ENCODE peak calls at places on chromosomes 3 and 15, in seven cellular contexts. R is astrocyte of the spinal cord, E is cardiac fibroblast, M is mucosa of descending colon, Q is WERI-Rb-1, F is GM06990, H is glutamatergic neuron. T is an unnamed sample.

GRCh38 chr3:79767953-79768282 is at the start of gene ROBO1:
- DNase-seq in R (peak), E (no peak), M (no peak), Q (no peak), F (no peak), H (peak), T (no peak)

GRCh38 chr15:90035095-90035834 is 34.1 kb downstream of the ZNF710 start:
- DNase-seq in R (peak), E (peak), M (peak), Q (no peak), F (no peak), H (no peak), T (peak)

GRCh38 chr3:61954097-61954528 is 392.7 kb downstream of the PTPRG start:
- DNase-seq in R (peak), E (peak), M (no peak), Q (no peak), F (no peak), H (no peak), T (no peak)

GRCh38 chr3:55968331-55968730 is 481.2 kb upstream of the WNT5A start:
- DNase-seq in R (peak), E (no peak), M (no peak), Q (no peak), F (no peak), H (no peak), T (no peak)

GRCh38 chr3:12944413-12944812 is 103.0 kb upstream of the RPL32 start:
- DNase-seq in R (no peak), E (no peak), M (no peak), Q (no peak), F (no peak), H (peak), T (no peak)

GRCh38 chr15:34126522-34126921 is 24.6 kb downstream of the PGBD4 start:
- DNase-seq in R (no peak), E (no peak), M (no peak), Q (no peak), F (no peak), H (no peak), T (no peak)

GRCh38 chr15:29568840-29569532 is 253.3 kb downstream of the TJP1 start:
- DNase-seq in R (no peak), E (peak), M (peak), Q (peak), F (no peak), H (peak), T (no peak)

GRCh38 chr3:78022232-78022631 is 982.3 kb downstream of the ROBO2 start:
- DNase-seq in R (no peak), E (no peak), M (no peak), Q (no peak), F (no peak), H (no peak), T (no peak)

GRCh38 chr3:49937081-49937480 is 2.9 kb upstream of the RBM6 start:
- DNase-seq in R (no peak), E (no peak), M (no peak), Q (no peak), F (no peak), H (no peak), T (no peak)

GRCh38 chr3:25455316-25456232 is 27.5 kb downstream of the RARB start:
- DNase-seq in R (peak), E (peak), M (no peak), Q (no peak), F (no peak), H (peak), T (no peak)

GRCh38 chr15:78840661-78841060 is 29.4 kb upstream of the ADAMTS7 start:
- DNase-seq in R (no peak), E (no peak), M (no peak), Q (no peak), F (peak), H (no peak), T (no peak)

GRCh38 chr15:73518180-73518862 is 75.4 kb downstream of the REC114 start:
- DNase-seq in R (no peak), E (no peak), M (no peak), Q (no peak), F (no peak), H (no peak), T (no peak)

GRCh38 chr3:170840291-170840859 is 29.6 kb downstream of the RPL22L1 start:
- DNase-seq in R (peak), E (no peak), M (no peak), Q (no peak), F (no peak), H (no peak), T (no peak)

GRCh38 chr15:48681274-48681840 is 35.8 kb upstream of the FBN1 start:
- DNase-seq in R (peak), E (peak), M (no peak), Q (no peak), F (no peak), H (no peak), T (no peak)

GRCh38 chr3:188052229-188052965 is 101.6 kb upstream of the LPP start:
- DNase-seq in R (peak), E (peak), M (peak), Q (peak), F (no peak), H (no peak), T (no peak)

GRCh38 chr3:15899438-15899837 is 101.7 kb upstream of the ANKRD28 start:
- DNase-seq in R (peak), E (peak), M (no peak), Q (no peak), F (no peak), H (no peak), T (no peak)

GRCh38 chr3:16203031-16203430 is 28.6 kb downstream of the GALNT15 start:
- DNase-seq in R (peak), E (no peak), M (no peak), Q (no peak), F (no peak), H (no peak), T (no peak)

GRCh38 chr3:86175593-86175992 is 815.4 kb downstream of the VGLL3 start:
- DNase-seq in R (peak), E (no peak), M (no peak), Q (no peak), F (no peak), H (no peak), T (no peak)

GRCh38 chr3:82353281-82354171 is 592.1 kb upstream of the GBE1 start:
- DNase-seq in R (no peak), E (no peak), M (no peak), Q (no peak), F (no peak), H (no peak), T (no peak)

GRCh38 chr3:138328341-138328740 is 1.3 kb downstream of the NME9 start:
- DNase-seq in R (no peak), E (peak), M (no peak), Q (no peak), F (no peak), H (no peak), T (no peak)

GRCh38 chr3:139202226-139202958 is 141.4 kb upstream of the MRPS22 start:
- DNase-seq in R (no peak), E (no peak), M (peak), Q (peak), F (peak), H (peak), T (no peak)

GRCh38 chr15:85089929-85090597 is 108.4 kb downstream of the PDE8A start:
- DNase-seq in R (no peak), E (no peak), M (no peak), Q (no peak), F (no peak), H (no peak), T (no peak)

GRCh38 chr15:52728899-52729298 is 49.7 kb upstream of the ATOSA start:
- DNase-seq in R (peak), E (peak), M (no peak), Q (no peak), F (no peak), H (no peak), T (no peak)

GRCh38 chr3:8885806-8886205 is 77.5 kb downstream of the RAD18 start:
- DNase-seq in R (no peak), E (peak), M (no peak), Q (no peak), F (no peak), H (no peak), T (no peak)

GRCh38 chr3:181719298-181719859 is 7.7 kb downstream of the SOX2 start:
- DNase-seq in R (peak), E (no peak), M (no peak), Q (no peak), F (peak), H (no peak), T (no peak)

GRCh38 chr3:110248666-110249065 is 823.0 kb upstream of the NECTIN3 start:
- DNase-seq in R (peak), E (no peak), M (no peak), Q (no peak), F (no peak), H (no peak), T (no peak)

GRCh38 chr15:100090411-100090810 is 251.4 kb downstream of the ADAMTS17 start:
- DNase-seq in R (no peak), E (no peak), M (no peak), Q (no peak), F (no peak), H (no peak), T (no peak)
- TF ChIP-seq CTCF in R (no peak), E (no peak), M (no peak), Q (no peak), F (no peak), H (no peak), T (no peak)

GRCh38 chr3:158539414-158540014 is 31.5 kb upstream of the MLF1 start:
- DNase-seq in R (peak), E (peak), M (no peak), Q (peak), F (peak), H (no peak), T (no peak)
- TF ChIP-seq CTCF in R (peak), E (peak), M (no peak), Q (no peak), F (peak), H (peak), T (peak)

GRCh38 chr15:44144193-44144592 is 50.9 kb downstream of the FRMD5 start:
- DNase-seq in R (no peak), E (no peak), M (no peak), Q (no peak), F (no peak), H (no peak), T (no peak)
- TF ChIP-seq CTCF in R (no peak), E (no peak), M (no peak), Q (no peak), F (no peak), H (no peak), T (no peak)

GRCh38 chr3:97950360-97950759 is 21.9 kb downstream of the RIOX2 start:
- DNase-seq in R (no peak), E (no peak), M (no peak), Q (no peak), F (no peak), H (no peak), T (no peak)
- TF ChIP-seq CTCF in R (no peak), E (no peak), M (no peak), Q (no peak), F (no peak), H (no peak), T (no peak)

GRCh38 chr3:45905755-45906154 is 19.4 kb downstream of the CCR9 start:
- DNase-seq in R (no peak), E (no peak), M (no peak), Q (no peak), F (no peak), H (no peak), T (no peak)

GRCh38 chr3:45904931-45905330 is 18.6 kb downstream of the CCR9 start:
- DNase-seq in R (no peak), E (no peak), M (no peak), Q (no peak), F (peak), H (no peak), T (no peak)

GRCh38 chr3:45908761-45909160 is 22.4 kb downstream of the CCR9 start:
- DNase-seq in R (no peak), E (no peak), M (no peak), Q (no peak), F (no peak), H (no peak), T (no peak)

GRCh38 chr3:45907769-45908705 is 21.7 kb downstream of the CCR9 start:
- DNase-seq in R (peak), E (peak), M (no peak), Q (no peak), F (no peak), H (no peak), T (no peak)

GRCh38 chr3:45906681-45907220 is 20.4 kb downstream of the CCR9 start:
- DNase-seq in R (peak), E (peak), M (no peak), Q (peak), F (no peak), H (no peak), T (no peak)
- TF ChIP-seq CTCF in R (peak), E (peak), M (no peak), Q (peak), F (peak), H (no peak), T (peak)

DNA sequence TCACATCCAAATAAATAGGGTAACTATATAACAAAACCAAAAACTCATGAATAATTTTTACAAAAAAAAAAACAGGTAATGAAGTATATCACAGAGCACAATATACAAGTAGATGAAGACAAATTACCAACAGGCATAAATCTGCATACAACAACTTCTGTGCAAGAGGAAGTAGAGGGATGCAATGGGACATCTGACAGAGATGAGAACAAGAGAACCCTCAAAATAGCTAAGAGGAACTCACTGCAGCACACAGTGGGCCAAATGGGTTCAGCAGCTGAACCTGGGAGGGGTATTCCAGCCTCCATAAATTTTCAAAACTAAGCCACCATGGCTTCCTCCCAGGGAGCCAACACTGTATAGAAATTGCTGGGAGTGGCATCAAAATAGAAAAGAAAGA is 9.6 kb upstream of the BTLA start:
- DNase-seq in R (no peak), E (no peak), M (no peak), Q (no peak), F (no peak), H (no peak), T (no peak)
- TF ChIP-seq CTCF in R (no peak), E (no peak), M (no peak), Q (no peak), F (no peak), H (no peak), T (no peak)

GRCh38 chr3:128098234-128098633 is 25.4 kb downstream of the RUVBL1 start:
- DNase-seq in R (no peak), E (no peak), M (no peak), Q (no peak), F (no peak), H (no peak), T (no peak)
- TF ChIP-seq CTCF in R (no peak), E (no peak), M (no peak), Q (no peak), F (no peak), H (no peak), T (no peak)

GRCh38 chr3:186108941-186109865 is at the start of gene ETV5:
- DNase-seq in R (peak), E (peak), M (peak), Q (peak), F (peak), H (peak), T (peak)
- TF ChIP-seq CTCF in R (no peak), E (no peak), M (no peak), Q (no peak), F (no peak), H (no peak), T (no peak)

GRCh38 chr15:80201256-80202015 is 48.6 kb downstream of the FAH start:
- DNase-seq in R (no peak), E (no peak), M (no peak), Q (no peak), F (no peak), H (no peak), T (no peak)

GRCh38 chr15:80202016-80202315 is 49.2 kb downstream of the FAH start:
- DNase-seq in R (no peak), E (no peak), M (no peak), Q (no peak), F (no peak), H (no peak), T (no peak)

GRCh38 chr15:80204231-80204630 is 47.8 kb downstream of the CTXND1 start:
- DNase-seq in R (no peak), E (no peak), M (no peak), Q (no peak), F (no peak), H (no peak), T (no peak)

GRCh38 chr15:80202641-80203360 is 49.2 kb downstream of the CTXND1 start:
- DNase-seq in R (no peak), E (no peak), M (no peak), Q (no peak), F (no peak), H (no peak), T (no peak)

DNA sequence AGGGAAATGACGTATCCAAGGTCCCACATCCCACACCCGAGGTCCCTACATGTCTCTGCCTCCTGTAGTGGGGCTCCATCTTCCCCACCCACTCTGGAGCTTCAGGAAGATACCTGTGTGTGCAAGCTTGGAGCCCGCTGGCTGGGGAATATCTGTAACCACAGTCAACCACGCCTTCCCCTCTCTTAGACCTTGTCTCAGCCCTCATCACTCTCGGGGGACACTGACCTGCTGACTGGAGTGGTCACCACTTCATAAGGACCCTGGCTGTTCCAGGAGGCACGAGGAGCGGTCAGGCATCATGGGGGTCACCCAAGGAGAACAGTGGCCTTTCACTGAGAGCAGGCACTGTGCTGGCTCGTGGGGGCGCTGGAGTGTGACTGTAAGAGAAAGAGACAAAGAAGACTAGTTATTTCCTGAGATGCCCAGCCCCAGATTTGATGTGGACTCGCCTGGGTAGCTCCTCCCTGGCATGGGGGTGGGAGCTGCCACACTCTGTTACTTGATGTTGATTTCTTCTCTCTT is 48.6 kb downstream of the CTXND1 start:
- DNase-seq in R (no peak), E (no peak), M (no peak), Q (no peak), F (no peak), H (no peak), T (no peak)
- TF ChIP-seq CTCF in R (no peak), E (no peak), M (no peak), Q (no peak), F (no peak), H (no peak), T (no peak)

T was measured in chondrocyte.